ENCODE peak calls at places on chromosome 15, in six cellular contexts. D is effector memory CD4-positive, alpha-beta T cell; F is body of pancreas; I is SJSA1; A is upper lobe of right lung; W is caudate nucleus. S is an unnamed sample.

GRCh38 chr15:60299452-60300047 is 98.2 kb downstream of the ANXA2 start:
- DNase-seq in D (no peak), F (peak), I (no peak), A (no peak), W (peak), S (no peak)

GRCh38 chr15:42283671-42284070 is 10.4 kb upstream of the TMEM87A start:
- DNase-seq in D (no peak), F (peak), I (no peak), A (no peak), W (no peak), S (no peak)

GRCh38 chr15:40594429-40594836 is 384 bp downstream of the KNL1 start:
- DNase-seq in D (no peak), F (peak), I (no peak), A (peak), W (no peak), S (peak)

GRCh38 chr15:66777596-66778313 is 75.7 kb downstream of the SMAD6 start:
- DNase-seq in D (no peak), F (no peak), I (peak), A (no peak), W (no peak), S (no peak)

GRCh38 chr15:38631126-38632075 is 66.8 kb upstream of the RASGRP1 start:
- DNase-seq in D (no peak), F (no peak), I (no peak), A (no peak), W (no peak), S (no peak)

GRCh38 chr15:100862162-100862561 is 17.5 kb upstream of the ALDH1A3 start:
- DNase-seq in D (no peak), F (no peak), I (no peak), A (no peak), W (no peak), S (no peak)

GRCh38 chr15:53212785-53213184 is 422.6 kb upstream of the ONECUT1 start:
- DNase-seq in D (no peak), F (no peak), I (no peak), A (no peak), W (no peak), S (no peak)

GRCh38 chr15:46344115-46344749 is 709.4 kb downstream of the SQOR start:
- DNase-seq in D (no peak), F (peak), I (no peak), A (no peak), W (no peak), S (no peak)

GRCh38 chr15:72593838-72594237 is 60.7 kb upstream of the GOLGA6B start:
- DNase-seq in D (no peak), F (no peak), I (no peak), A (no peak), W (no peak), S (no peak)

GRCh38 chr15:95512906-95513305 is 817.6 kb upstream of the NR2F2 start:
- DNase-seq in D (no peak), F (no peak), I (no peak), A (no peak), W (no peak), S (no peak)

GRCh38 chr15:58987501-58988010 is at the start of gene RNF111:
- DNase-seq in D (peak), F (peak), I (peak), A (peak), W (peak), S (peak)

GRCh38 chr15:58985443-58985842 is 2.0 kb upstream of the RNF111 start:
- DNase-seq in D (no peak), F (peak), I (no peak), A (no peak), W (no peak), S (no peak)

GRCh38 chr15:58981808-58982475 is 5.5 kb upstream of the RNF111 start:
- DNase-seq in D (no peak), F (no peak), I (no peak), A (no peak), W (no peak), S (no peak)

GRCh38 chr15:58988011-58988785 is 735 bp downstream of the RNF111 start:
- DNase-seq in D (no peak), F (peak), I (no peak), A (peak), W (peak), S (peak)

GRCh38 chr15:58987036-58987435 is 427 bp upstream of the RNF111 start:
- DNase-seq in D (no peak), F (no peak), I (no peak), A (no peak), W (no peak), S (no peak)
- H3K27ac ChIP-seq in D (peak), F (peak), I (no peak), A (peak), W (peak), S (peak)

GRCh38 chr15:83893308-83893707 is 239.4 kb downstream of the ADAMTSL3 start:
- DNase-seq in D (no peak), F (no peak), I (no peak), A (no peak), W (no peak), S (no peak)

GRCh38 chr15:83892498-83892897 is 238.6 kb downstream of the ADAMTSL3 start:
- DNase-seq in D (no peak), F (no peak), I (no peak), A (no peak), W (no peak), S (no peak)

GRCh38 chr15:83889995-83890394 is 236.1 kb downstream of the ADAMTSL3 start:
- DNase-seq in D (no peak), F (no peak), I (no peak), A (no peak), W (no peak), S (no peak)

GRCh38 chr15:83887404-83887803 is 233.5 kb downstream of the ADAMTSL3 start:
- DNase-seq in D (no peak), F (no peak), I (no peak), A (no peak), W (no peak), S (no peak)

DNA sequence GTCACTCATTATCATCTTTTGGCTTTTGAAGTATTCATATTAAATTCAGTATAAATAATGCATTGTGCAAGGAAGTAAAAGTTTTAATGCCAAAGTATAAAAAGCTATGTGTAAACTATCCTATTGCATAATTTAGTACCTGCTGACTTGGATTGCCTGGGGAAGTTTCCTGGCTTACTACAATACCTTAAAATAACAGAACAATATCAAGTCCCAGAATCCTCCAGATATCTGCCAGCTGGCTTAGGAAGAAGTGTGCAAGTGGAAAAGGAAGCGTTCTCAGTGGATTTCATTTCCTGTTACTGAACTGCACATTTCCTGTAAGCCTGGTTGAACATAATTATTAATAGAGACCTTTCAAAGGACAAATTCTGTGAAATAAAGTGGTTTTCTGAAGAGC is 236.7 kb downstream of the ADAMTSL3 start:
- DNase-seq in D (no peak), F (no peak), I (no peak), A (no peak), W (no peak), S (no peak)
- H3K27ac ChIP-seq in D (no peak), F (peak), I (no peak), A (no peak), W (no peak), S (no peak)

DNA sequence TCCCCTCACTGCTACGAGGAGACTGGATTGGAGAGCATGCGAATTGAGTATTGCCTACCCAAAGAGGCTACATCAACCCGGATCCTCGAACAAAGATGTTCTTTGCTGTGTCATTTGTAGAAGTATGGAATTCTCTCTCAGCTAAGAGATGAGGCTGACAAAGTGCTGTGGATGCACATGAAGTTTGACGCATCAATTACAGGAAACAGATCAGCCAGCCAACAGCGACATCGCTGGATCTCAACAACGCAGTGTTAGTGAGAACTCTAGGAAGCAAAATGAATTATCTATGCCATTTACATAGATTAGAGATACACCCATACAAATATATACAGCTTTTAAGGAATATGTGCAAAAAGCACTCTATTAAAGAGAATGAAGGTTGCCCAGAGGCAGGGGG is 160.6 kb upstream of the RGMA start:
- DNase-seq in D (no peak), F (no peak), I (no peak), A (no peak), W (no peak), S (no peak)
- H3K27ac ChIP-seq in D (no peak), F (no peak), I (no peak), A (no peak), W (no peak), S (no peak)

GRCh38 chr15:85024003-85024402 is 42.3 kb downstream of the PDE8A start:
- DNase-seq in D (no peak), F (no peak), I (no peak), A (no peak), W (no peak), S (no peak)

GRCh38 chr15:85021409-85021808 is 39.8 kb downstream of the PDE8A start:
- DNase-seq in D (no peak), F (no peak), I (no peak), A (no peak), W (no peak), S (no peak)

GRCh38 chr15:85025516-85026279 is 44.0 kb downstream of the PDE8A start:
- DNase-seq in D (no peak), F (no peak), I (no peak), A (no peak), W (no peak), S (no peak)

GRCh38 chr15:85024509-85025336 is 43.1 kb downstream of the PDE8A start:
- DNase-seq in D (no peak), F (no peak), I (peak), A (no peak), W (no peak), S (peak)

DNA sequence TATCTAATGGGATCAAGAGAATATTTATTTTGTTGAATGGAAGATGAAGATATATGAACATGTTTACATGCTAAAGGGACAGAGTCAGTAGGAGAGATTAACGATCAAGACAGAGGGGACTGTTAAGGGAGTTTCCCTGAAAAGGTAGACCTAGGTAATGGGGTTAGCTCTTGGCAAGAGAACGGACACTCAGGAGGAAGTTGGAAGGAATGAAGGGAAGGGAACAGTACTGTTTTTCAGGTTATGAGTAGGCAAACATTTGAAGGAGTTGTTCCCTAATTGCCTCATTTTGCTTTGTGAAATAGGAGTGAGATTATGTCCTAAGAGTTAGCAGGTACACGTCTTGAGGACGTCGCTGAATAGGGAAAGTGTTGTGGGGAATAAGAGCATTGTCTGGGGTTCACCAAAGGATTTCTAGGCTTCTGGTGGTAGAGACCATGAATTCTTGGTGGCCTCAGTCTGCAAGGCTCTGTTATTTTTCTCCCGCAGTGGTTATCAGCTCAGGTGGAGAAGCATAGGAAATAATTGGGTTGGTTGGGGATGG is 41.3 kb downstream of the PDE8A start:
- DNase-seq in D (no peak), F (no peak), I (no peak), A (no peak), W (no peak), S (no peak)
- H3K27ac ChIP-seq in D (no peak), F (no peak), I (no peak), A (no peak), W (no peak), S (no peak)

GRCh38 chr15:55348281-55348778 is 29.3 kb downstream of the PIGB start:
- DNase-seq in D (no peak), F (no peak), I (no peak), A (no peak), W (no peak), S (no peak)

GRCh38 chr15:55344206-55344605 is 25.2 kb downstream of the PIGB start:
- DNase-seq in D (no peak), F (no peak), I (no peak), A (no peak), W (no peak), S (peak)

GRCh38 chr15:55343168-55343567 is 24.1 kb downstream of the PIGB start:
- DNase-seq in D (no peak), F (no peak), I (no peak), A (no peak), W (no peak), S (no peak)
- H3K27ac ChIP-seq in D (no peak), F (no peak), I (no peak), A (no peak), W (peak), S (no peak)

DNA sequence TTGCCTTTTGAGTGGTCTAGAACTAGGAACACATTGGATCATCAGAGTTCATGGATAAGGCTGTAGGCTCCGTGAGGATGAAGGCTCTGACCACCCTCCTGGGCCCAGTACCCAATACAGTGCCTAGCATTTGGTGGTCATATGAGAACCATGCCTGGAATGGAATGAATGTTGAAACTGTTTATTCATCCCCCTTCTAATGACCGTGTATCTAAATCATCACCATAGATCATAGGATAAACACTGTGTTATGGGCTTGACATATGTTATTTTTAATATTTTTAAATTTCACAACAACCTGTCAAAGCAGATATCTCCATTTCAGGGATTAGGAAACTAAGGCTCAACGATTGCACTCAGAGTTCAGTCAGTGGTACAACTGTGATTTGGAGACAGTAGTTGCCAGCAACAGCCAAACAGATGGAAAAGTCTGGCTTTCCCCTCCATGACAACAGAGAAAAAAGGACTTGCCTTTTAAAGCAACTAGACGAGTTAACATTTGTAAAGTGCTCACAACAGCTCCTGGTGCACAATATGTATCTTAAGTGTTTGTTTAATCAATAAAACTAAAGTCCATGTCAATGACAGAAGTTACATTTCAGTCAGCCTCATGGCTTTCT is 89.6 kb downstream of the TMEM266 start:
- DNase-seq in D (no peak), F (no peak), I (no peak), A (no peak), W (no peak), S (no peak)
- H3K27ac ChIP-seq in D (no peak), F (no peak), I (no peak), A (no peak), W (no peak), S (no peak)

GRCh38 chr15:88911766-88912118 is 1.4 kb downstream of the MFGE8 start:
- DNase-seq in D (no peak), F (no peak), I (no peak), A (no peak), W (no peak), S (no peak)

GRCh38 chr15:88912500-88912921 is 668 bp downstream of the MFGE8 start:
- DNase-seq in D (no peak), F (no peak), I (peak), A (no peak), W (no peak), S (no peak)

GRCh38 chr15:88913017-88913849 is at the start of gene MFGE8:
- DNase-seq in D (peak), F (peak), I (peak), A (peak), W (peak), S (peak)

GRCh38 chr15:88915354-88915753 is 2.2 kb upstream of the MFGE8 start:
- DNase-seq in D (no peak), F (no peak), I (no peak), A (no peak), W (no peak), S (no peak)

GRCh38 chr15:88913850-88914169 is 631 bp upstream of the MFGE8 start:
- DNase-seq in D (no peak), F (no peak), I (no peak), A (no peak), W (no peak), S (no peak)
- H3K27ac ChIP-seq in D (peak), F (no peak), I (peak), A (no peak), W (no peak), S (no peak)